ENCODE peak calls at places on chromosome 4, in six cellular contexts. Y is GM12878, E is SK-N-SH, X is K562, L is HepG2, G is HCT116. T is an unnamed sample.

GRCh38 chr4:85970535-85970934 is 389.3 kb downstream of the MAPK10 start:
- DNase-seq in Y (no peak), E (no peak), X (no peak), L (no peak), G (no peak), T (no peak)

GRCh38 chr4:147626903-147627302 is 9.7 kb downstream of the TMEM184C start:
- DNase-seq in Y (no peak), E (no peak), X (no peak), L (no peak), G (no peak), T (no peak)

GRCh38 chr4:147407261-147408045 is 73.4 kb upstream of the EDNRA start:
- DNase-seq in Y (no peak), E (no peak), X (no peak), L (no peak), G (peak), T (no peak)

GRCh38 chr4:20416800-20417199 is 165.1 kb downstream of the SLIT2 start:
- DNase-seq in Y (no peak), E (no peak), X (no peak), L (no peak), G (no peak), T (no peak)

GRCh38 chr4:40910706-40911105 is 161.0 kb downstream of the NSUN7 start:
- DNase-seq in Y (no peak), E (no peak), X (no peak), L (no peak), G (no peak), T (no peak)

GRCh38 chr4:99275050-99275449 is 15.7 kb downstream of the ADH1A start:
- DNase-seq in Y (no peak), E (no peak), X (no peak), L (no peak), G (no peak), T (no peak)

GRCh38 chr4:61604054-61604453 is 403.9 kb downstream of the ADGRL3 start:
- DNase-seq in Y (no peak), E (no peak), X (no peak), L (no peak), G (no peak), T (no peak)

GRCh38 chr4:19623866-19624265 is 627.8 kb upstream of the SLIT2 start:
- DNase-seq in Y (no peak), E (no peak), X (no peak), L (no peak), G (no peak), T (no peak)

GRCh38 chr4:170868191-170868590 is 778.4 kb upstream of the AADAT start:
- DNase-seq in Y (no peak), E (no peak), X (no peak), L (no peak), G (no peak), T (no peak)

GRCh38 chr4:48237996-48238645 is 31.5 kb downstream of the TEC start:
- DNase-seq in Y (no peak), E (no peak), X (no peak), L (no peak), G (no peak), T (peak)

GRCh38 chr4:161767116-161767515 is 396.7 kb downstream of the FSTL5 start:
- DNase-seq in Y (no peak), E (no peak), X (no peak), L (no peak), G (no peak), T (no peak)

GRCh38 chr4:173990126-173990878 is 293.2 kb downstream of the FBXO8 start:
- DNase-seq in Y (no peak), E (no peak), X (peak), L (peak), G (peak), T (peak)

GRCh38 chr4:151573945-151574344 is 165.0 kb downstream of the FHIP1A start:
- DNase-seq in Y (no peak), E (no peak), X (no peak), L (no peak), G (no peak), T (no peak)

GRCh38 chr4:8589831-8590545 is 2.6 kb upstream of the CPZ start:
- DNase-seq in Y (no peak), E (peak), X (no peak), L (no peak), G (no peak), T (no peak)

GRCh38 chr4:56229947-56230346 is 157.3 kb downstream of the AASDH start:
- DNase-seq in Y (no peak), E (no peak), X (no peak), L (no peak), G (no peak), T (peak)

GRCh38 chr4:56227301-56227835 is 159.9 kb downstream of the AASDH start:
- DNase-seq in Y (no peak), E (no peak), X (no peak), L (no peak), G (no peak), T (no peak)

GRCh38 chr4:56226579-56226978 is 160.7 kb downstream of the AASDH start:
- DNase-seq in Y (no peak), E (no peak), X (no peak), L (no peak), G (no peak), T (no peak)
- TF ChIP-seq JUND in Y (no peak), E (no peak), X (no peak), L (no peak), G (no peak), T (no peak)

GRCh38 chr4:125187621-125188176 is 127.1 kb upstream of the FAT4 start:
- DNase-seq in Y (no peak), E (no peak), X (no peak), L (no peak), G (no peak), T (peak)
- TF ChIP-seq JUND in Y (no peak), E (no peak), X (no peak), L (no peak), G (no peak), T (no peak)

GRCh38 chr4:83012631-83013419 is 2.2 kb upstream of the LIN54 start:
- DNase-seq in Y (peak), E (peak), X (peak), L (peak), G (peak), T (peak)

GRCh38 chr4:83010111-83010521 is 507 bp downstream of the LIN54 start:
- DNase-seq in Y (no peak), E (no peak), X (peak), L (no peak), G (no peak), T (no peak)

GRCh38 chr4:83009529-83009928 is 1.1 kb downstream of the LIN54 start:
- DNase-seq in Y (no peak), E (no peak), X (no peak), L (no peak), G (no peak), T (no peak)

GRCh38 chr4:83011779-83012630 is 1.4 kb upstream of the LIN54 start:
- DNase-seq in Y (no peak), E (no peak), X (peak), L (no peak), G (no peak), T (peak)

DNA sequence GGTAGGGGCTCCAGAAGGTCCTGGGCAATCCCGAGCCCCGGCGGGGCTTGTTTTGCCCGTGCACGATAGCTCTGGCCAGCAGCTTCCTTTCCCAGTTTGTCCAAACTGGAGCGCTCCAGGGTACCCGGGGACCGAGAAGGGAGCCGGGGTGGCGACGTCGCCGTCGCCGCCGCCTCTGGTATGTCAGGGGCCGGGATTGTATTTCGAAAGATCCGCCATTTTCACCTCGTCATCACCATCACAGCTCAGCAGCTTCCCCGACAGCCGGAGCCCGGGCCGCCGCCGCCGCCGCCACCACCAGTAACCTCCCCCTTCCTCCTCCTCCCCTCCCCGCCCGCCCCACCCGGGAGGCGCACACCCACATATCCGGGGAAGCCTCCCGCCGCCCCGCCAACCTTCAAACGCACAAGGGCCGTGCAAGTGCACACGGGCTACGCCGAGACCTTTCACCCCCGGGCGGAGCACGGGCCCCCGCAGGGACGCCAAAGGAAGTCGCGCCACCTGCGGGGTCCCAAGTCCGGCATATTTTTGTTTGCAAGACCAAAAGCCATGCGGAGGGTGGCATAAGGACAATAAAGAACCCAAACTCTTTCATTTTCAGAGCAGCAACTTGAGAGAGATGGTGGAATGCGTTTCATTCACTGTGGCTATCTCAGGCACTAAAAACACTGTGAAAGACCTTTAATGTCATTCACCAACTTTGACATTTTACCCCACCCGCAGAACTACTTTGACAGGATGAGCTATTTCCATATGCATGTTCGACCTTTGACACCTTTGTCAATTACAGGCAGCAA is at the start of gene LIN54:
- DNase-seq in Y (no peak), E (peak), X (peak), L (peak), G (peak), T (peak)
- TF ChIP-seq JUND in Y (no peak), E (no peak), X (no peak), L (no peak), G (no peak), T (no peak)

DNA sequence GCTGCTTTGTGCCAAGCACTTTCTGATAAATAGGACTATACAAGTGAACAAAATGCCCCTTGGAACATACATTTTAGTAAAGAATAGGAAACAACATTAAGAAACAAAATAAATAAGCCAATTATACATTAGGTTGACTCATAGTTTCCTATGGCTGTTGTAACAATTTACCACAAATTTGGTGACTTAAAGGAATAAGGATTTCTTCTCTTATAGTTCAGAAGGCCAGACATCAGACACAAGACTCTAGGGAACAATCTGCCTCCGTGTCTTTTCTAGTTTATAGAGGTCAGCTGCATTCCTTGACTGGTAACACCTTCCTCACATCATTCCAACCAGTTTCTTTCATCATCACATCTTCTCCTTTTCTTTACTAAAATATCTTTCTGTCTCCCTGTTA is 235.9 kb upstream of the PCDH18 start:
- DNase-seq in Y (no peak), E (no peak), X (no peak), L (no peak), G (no peak), T (no peak)
- TF ChIP-seq JUND in Y (no peak), E (no peak), X (no peak), L (no peak), G (no peak), T (no peak)

GRCh38 chr4:83248486-83248885 is 36.1 kb downstream of the COQ2 start:
- DNase-seq in Y (no peak), E (no peak), X (no peak), L (no peak), G (no peak), T (peak)

GRCh38 chr4:83255584-83255983 is 29.0 kb downstream of the COQ2 start:
- DNase-seq in Y (no peak), E (no peak), X (no peak), L (no peak), G (peak), T (peak)

GRCh38 chr4:83250666-83251065 is 33.9 kb downstream of the COQ2 start:
- DNase-seq in Y (no peak), E (no peak), X (no peak), L (no peak), G (no peak), T (no peak)

GRCh38 chr4:83251074-83251835 is 33.3 kb downstream of the COQ2 start:
- DNase-seq in Y (no peak), E (no peak), X (no peak), L (no peak), G (no peak), T (no peak)

DNA sequence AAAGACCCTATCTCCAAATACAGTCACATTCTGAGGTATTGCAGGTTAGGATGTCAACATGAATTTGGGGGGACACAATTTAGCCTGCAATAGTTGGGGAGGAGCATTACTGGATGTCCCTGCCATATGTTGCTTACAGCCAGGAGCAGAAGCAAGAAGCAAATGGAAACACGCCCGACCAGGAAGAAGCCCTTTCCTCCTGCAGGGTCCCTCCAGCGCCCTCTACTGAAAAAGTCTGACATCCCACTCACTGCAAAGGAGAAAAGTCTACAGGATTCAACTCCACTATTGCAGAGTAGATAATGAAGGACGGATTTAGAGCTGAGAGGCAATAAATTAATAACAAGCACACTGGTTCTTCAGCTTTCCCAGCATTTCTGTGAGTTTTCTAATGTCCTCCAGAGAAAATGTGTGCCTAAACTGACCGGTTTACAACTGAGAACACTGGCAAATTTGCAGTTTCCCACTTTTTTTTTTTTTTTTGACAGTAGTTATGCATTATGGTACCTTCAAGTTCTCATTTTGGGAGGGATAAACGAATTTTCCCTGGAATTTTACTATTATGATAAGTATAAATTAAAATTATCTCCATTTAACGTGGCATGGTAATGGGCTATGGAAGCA is 31.7 kb downstream of the COQ2 start:
- DNase-seq in Y (no peak), E (peak), X (peak), L (peak), G (peak), T (peak)
- TF ChIP-seq JUND in Y (no peak), E (no peak), X (no peak), L (no peak), G (no peak), T (no peak)

GRCh38 chr4:47075241-47075640 is 43.9 kb downstream of the GABRB1 start:
- DNase-seq in Y (no peak), E (no peak), X (no peak), L (no peak), G (no peak), T (no peak)
- TF ChIP-seq JUND in Y (no peak), E (no peak), X (no peak), L (no peak), G (no peak), T (no peak)